ENCODE peak calls at places on chromosome 6, in nine cellular contexts. T is tibial nerve, Z is PC-9, S is heart right ventricle, H is kidney epithelial cell, M is HCT116, G is AG04450, L is stomach, D is fibroblast of mammary gland. N is an unnamed sample.

GRCh38 chr6:127302728-127303675 is 36.3 kb downstream of the RNF146 start:
- DNase-seq in T (peak; percentile 23), Z (peak; percentile 18), M (peak; percentile 16), L (peak; percentile 44), G (no peak), H (no peak), S (peak; percentile 14), D (peak; percentile 57), N (no peak)

GRCh38 chr6:30591008-30591407 is 19.8 kb downstream of the ABCF1 start:
- DNase-seq in Z (peak; percentile 86), H (peak; percentile 28), L (no peak), S (no peak), M (no peak), T (no peak), D (peak; percentile 72), G (peak; percentile 48), N (no peak)

GRCh38 chr6:91276315-91276714 is 689.4 kb upstream of the MAP3K7 start:
- DNase-seq in H (no peak), L (no peak), S (no peak), M (no peak), G (no peak), Z (no peak), D (no peak), T (no peak), N (no peak)

GRCh38 chr6:15077964-15078363 is 167.9 kb upstream of the JARID2 start:
- DNase-seq in D (no peak), L (no peak), G (no peak), H (no peak), Z (no peak), T (no peak), S (no peak), M (no peak), N (no peak)

GRCh38 chr6:147508073-147508870 is at the start of gene SAMD5:
- DNase-seq in T (no peak), S (peak; percentile 31), Z (peak; percentile 70), M (peak; percentile 32), H (no peak), L (peak; percentile 65), G (peak; percentile 16), D (peak; percentile 43), N (peak; percentile 94)

GRCh38 chr6:35640017-35640664 is 48.6 kb downstream of the FKBP5 start:
- DNase-seq in H (peak; percentile 12), Z (peak; percentile 2), S (no peak), G (no peak), L (no peak), M (no peak), D (peak; percentile 50), T (no peak), N (no peak)

GRCh38 chr6:168415149-168415992 is 25.6 kb upstream of the SMOC2 start:
- DNase-seq in D (no peak), Z (no peak), L (no peak), G (no peak), T (no peak), S (peak; percentile 48), M (no peak), H (no peak), N (peak; percentile 68)

GRCh38 chr6:157456524-157456829 is 75.5 kb downstream of the ZDHHC14 start:
- DNase-seq in L (no peak), M (no peak), H (no peak), D (no peak), Z (no peak), G (no peak), T (no peak), S (no peak), N (no peak)

GRCh38 chr6:102204336-102204735 is 810.8 kb downstream of the GRIK2 start:
- DNase-seq in L (no peak), D (no peak), S (no peak), G (no peak), H (no peak), Z (no peak), M (no peak), T (no peak), N (no peak)

GRCh38 chr6:121549741-121550140 is 114.3 kb downstream of the GJA1 start:
- DNase-seq in M (no peak), H (peak; percentile 12), S (no peak), D (peak; percentile 88), L (no peak), T (no peak), Z (no peak), G (peak; percentile 70), N (no peak)

GRCh38 chr6:1765160-1765900 is 155.6 kb downstream of the FOXC1 start:
- DNase-seq in S (peak; percentile 15), G (no peak), D (no peak), T (no peak), Z (no peak), H (no peak), L (peak; percentile 71), M (no peak), N (no peak)

GRCh38 chr6:84027340-84028183 is 6.0 kb upstream of the MRAP2 start:
- DNase-seq in S (no peak), G (no peak), L (peak; percentile 67), H (peak; percentile 38), Z (peak; percentile 33), T (no peak), M (no peak), D (peak; percentile 29), N (no peak)

GRCh38 chr6:135578976-135579375 is 81.4 kb upstream of the AHI1 start:
- DNase-seq in D (no peak), M (no peak), G (no peak), Z (no peak), S (no peak), H (no peak), T (no peak), L (no peak), N (no peak)

GRCh38 chr6:154615483-154616025 is 105.1 kb upstream of the CNKSR3 start:
- DNase-seq in Z (peak; percentile 74), S (peak; percentile 61), M (peak; percentile 80), H (peak; percentile 50), L (peak; percentile 95), G (peak; percentile 32), D (peak; percentile 22), T (peak; percentile 19), N (peak; percentile 87)

GRCh38 chr6:131980791-131981623 is 29.8 kb upstream of the CCN2 start:
- DNase-seq in T (no peak), H (no peak), M (no peak), D (no peak), S (no peak), L (no peak), Z (no peak), G (no peak), N (no peak)

GRCh38 chr6:25237579-25237978 is 41.6 kb upstream of the CARMIL1 start:
- DNase-seq in D (peak; percentile 18), Z (no peak), L (no peak), G (no peak), M (no peak), H (no peak), S (no peak), T (no peak), N (no peak)

GRCh38 chr6:170253910-170254269 is 37.0 kb downstream of the DLL1 start:
- DNase-seq in H (no peak), T (no peak), Z (no peak), L (no peak), D (no peak), M (no peak), S (no peak), G (no peak), N (no peak)
- TF ChIP-seq CTCF in H (no peak), T (no peak), Z (no peak), L (no peak), D (no peak), M (no peak), S (no peak), G (no peak), N (no peak)

DNA sequence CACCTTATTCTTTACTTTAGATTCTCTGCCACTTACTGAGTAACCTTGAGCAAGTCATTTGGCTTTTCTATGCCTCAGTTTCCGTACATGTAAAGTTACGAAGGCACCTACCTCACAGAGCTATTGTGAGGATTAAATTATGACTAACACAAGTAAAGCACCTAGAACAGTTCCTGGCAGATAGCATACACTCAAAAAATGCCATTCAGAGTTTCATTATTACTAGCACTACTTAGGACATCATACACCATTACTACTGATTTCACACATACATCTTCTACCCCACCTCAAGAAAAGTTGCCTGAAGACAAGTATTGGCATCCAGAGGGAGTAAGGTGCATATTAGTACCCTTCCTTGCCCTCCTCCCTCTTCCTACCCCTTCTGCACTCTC is 107.8 kb downstream of the OGFRL1 start:
- DNase-seq in T (no peak), M (no peak), Z (no peak), L (no peak), S (no peak), D (no peak), H (no peak), G (no peak), N (no peak)
- TF ChIP-seq CTCF in T (no peak), M (no peak), Z (no peak), L (no peak), S (no peak), D (no peak), H (no peak), G (no peak), N (no peak)

GRCh38 chr6:34068462-34069044 is 77.3 kb downstream of the GRM4 start:
- DNase-seq in D (no peak), L (no peak), G (no peak), H (no peak), Z (no peak), M (no peak), S (no peak), T (no peak), N (no peak)

GRCh38 chr6:34066284-34066571 is 79.7 kb downstream of the GRM4 start:
- DNase-seq in Z (no peak), G (no peak), D (no peak), M (no peak), S (no peak), L (no peak), H (no peak), T (no peak), N (no peak)

GRCh38 chr6:34065470-34066283 is 80.2 kb downstream of the GRM4 start:
- DNase-seq in M (no peak), G (no peak), Z (no peak), L (no peak), S (peak; percentile 33), D (no peak), H (no peak), T (no peak), N (no peak)

GRCh38 chr6:34067814-34068213 is 78.1 kb downstream of the GRM4 start:
- DNase-seq in L (no peak), H (no peak), G (no peak), T (no peak), Z (peak; percentile 23), S (no peak), D (no peak), M (no peak), N (no peak)

GRCh38 chr6:34066772-34067770 is 78.8 kb downstream of the GRM4 start:
- DNase-seq in L (no peak), G (no peak), Z (no peak), T (no peak), M (no peak), S (no peak), H (no peak), D (no peak), N (no peak)
- TF ChIP-seq CTCF in L (no peak), G (no peak), Z (no peak), T (no peak), M (no peak), S (no peak), H (no peak), D (no peak), N (no peak)

DNA sequence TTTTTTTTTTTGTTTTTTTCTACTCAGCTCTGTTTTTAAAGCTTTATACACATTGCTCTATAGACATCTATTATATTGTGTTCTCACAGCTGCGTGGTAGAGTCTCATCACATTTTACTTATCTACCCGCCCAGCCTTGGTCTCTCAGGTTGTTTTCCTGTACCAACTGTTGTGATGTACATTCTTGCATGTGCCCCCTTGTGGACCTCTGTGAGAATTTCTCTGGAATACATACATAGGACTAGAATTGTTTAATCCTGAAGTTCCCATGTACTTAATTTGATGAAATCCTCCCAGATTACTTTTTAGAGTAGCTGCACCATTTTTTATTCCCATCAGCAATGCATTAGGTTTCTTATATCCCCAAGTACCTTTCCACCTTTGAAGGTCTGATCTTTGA is 40.4 kb upstream of the TINAG start:
- DNase-seq in M (peak; percentile 54), Z (peak; percentile 2), D (peak; percentile 58), L (no peak), S (no peak), G (no peak), T (no peak), H (no peak), N (no peak)
- TF ChIP-seq CTCF in M (peak; percentile 63), Z (peak; percentile 65), D (peak; percentile 60), L (no peak), S (peak; percentile 38), G (peak; percentile 60), T (no peak), H (peak; percentile 54), N (peak; percentile 56)

N was measured in osteocyte.